ENCODE peak calls at places on chromosomes 5 and 9, in seven cellular contexts. E is CD4-positive, CD25-positive, alpha-beta regulatory T cell; N is GM23248; J is left ventricle myocardium inferior; O is HCT116; Z is OCI-LY7; W is tibial artery. D is an unnamed sample.
A peak's percentile ranks its signal among the peaks of the same experiment; 100 is the strongest.

GRCh38 chr5:124847907-124848306 is 101.5 kb upstream of the ZNF608 start:
- DNase-seq in E (no peak), N (no peak), J (no peak), O (no peak), Z (no peak), W (no peak), D (no peak)

GRCh38 chr5:170310187-170310586 is 12.6 kb upstream of the LCP2 start:
- DNase-seq in E (no peak), N (no peak), J (no peak), O (no peak), Z (no peak), W (no peak), D (no peak)

GRCh38 chr9:89281106-89281505 is 29.9 kb upstream of the CKS2 start:
- DNase-seq in E (no peak), N (peak; percentile 50), J (no peak), O (no peak), Z (no peak), W (no peak), D (no peak)

GRCh38 chr5:73233461-73234151 is 60.6 kb downstream of the TMEM174 start:
- DNase-seq in E (no peak), N (no peak), J (peak; percentile 14), O (no peak), Z (no peak), W (no peak), D (peak; percentile 21)

GRCh38 chr5:54289769-54290168 is 20.6 kb downstream of the ARL15 start:
- DNase-seq in E (no peak), N (no peak), J (no peak), O (no peak), Z (peak; percentile 56), W (no peak), D (no peak)

GRCh38 chr5:170570492-170570891 is 66.7 kb downstream of the KCNIP1 start:
- DNase-seq in E (no peak), N (no peak), J (no peak), O (no peak), Z (no peak), W (no peak), D (no peak)

GRCh38 chr5:156201793-156202388 is 125.1 kb upstream of the SGCD start:
- DNase-seq in E (no peak), N (peak; percentile 80), J (no peak), O (no peak), Z (no peak), W (peak; percentile 23), D (no peak)

GRCh38 chr9:98569070-98569469 is 139.7 kb downstream of the GABBR2 start:
- DNase-seq in E (no peak), N (no peak), J (no peak), O (no peak), Z (no peak), W (no peak), D (no peak)

GRCh38 chr9:111992523-111992922 is 95.9 kb downstream of the UGCG start:
- DNase-seq in E (peak; percentile 34), N (peak; percentile 79), J (no peak), O (peak; percentile 61), Z (no peak), W (no peak), D (no peak)

GRCh38 chr9:137975936-137976565 is 98.5 kb downstream of the CACNA1B start:
- DNase-seq in E (no peak), N (no peak), J (no peak), O (no peak), Z (no peak), W (no peak), D (no peak)

GRCh38 chr5:98605010-98605425 is 168.4 kb upstream of the RGMB start:
- DNase-seq in E (no peak), N (peak; percentile 28), J (no peak), O (no peak), Z (no peak), W (no peak), D (no peak)

GRCh38 chr5:32785639-32786216 is 74.6 kb downstream of the NPR3 start:
- DNase-seq in E (no peak), N (no peak), J (no peak), O (peak; percentile 7), Z (no peak), W (no peak), D (no peak)

GRCh38 chr5:110088676-110089436 is 399.1 kb downstream of the MAN2A1 start:
- DNase-seq in E (no peak), N (no peak), J (no peak), O (no peak), Z (no peak), W (no peak), D (no peak)

GRCh38 chr9:14652729-14653377 is 40.4 kb downstream of the ZDHHC21 start:
- DNase-seq in E (no peak), N (peak; percentile 27), J (no peak), O (no peak), Z (peak; percentile 6), W (no peak), D (no peak)

GRCh38 chr5:172173771-172174170 is 14.3 kb downstream of the STK10 start:
- DNase-seq in E (peak; percentile 57), N (peak; percentile 60), J (no peak), O (no peak), Z (no peak), W (no peak), D (no peak)

GRCh38 chr5:73499756-73500155 is 1.5 kb downstream of the BTF3 start:
- DNase-seq in E (no peak), N (no peak), J (no peak), O (no peak), Z (no peak), W (no peak), D (no peak)

GRCh38 chr5:43193171-43193951 is 1.3 kb downstream of the NIM1K start:
- DNase-seq in E (peak; percentile 76), N (peak; percentile 99), J (no peak), O (peak; percentile 3), Z (peak; percentile 15), W (no peak), D (no peak)

GRCh38 chr9:134698587-134699342 is 57.2 kb downstream of the COL5A1 start:
- DNase-seq in E (peak; percentile 40), N (peak; percentile 50), J (peak; percentile 67), O (peak; percentile 39), Z (peak; percentile 60), W (no peak), D (peak; percentile 63)

DNA sequence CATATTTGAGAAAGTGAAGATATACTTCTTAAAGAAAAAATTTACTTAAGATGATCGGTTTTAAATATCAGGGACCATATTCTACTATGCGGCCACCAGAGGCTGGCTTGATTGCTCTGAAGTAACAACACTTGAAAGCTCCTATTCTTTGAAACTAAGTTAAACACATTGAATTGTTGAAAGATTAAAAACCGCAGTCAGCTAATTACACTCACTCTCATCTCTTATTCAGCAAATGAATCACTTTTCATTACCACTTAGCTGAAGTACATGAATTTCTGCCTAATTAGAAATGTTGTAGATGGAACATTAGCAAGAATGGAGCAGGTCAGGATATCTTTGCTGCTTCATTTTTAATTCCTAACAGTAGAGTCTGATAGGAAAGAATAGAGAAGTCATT is 42.3 kb downstream of the LSM11 start:
- DNase-seq in E (no peak), N (no peak), J (no peak), O (no peak), Z (no peak), W (no peak), D (no peak)
- H3K4me1 ChIP-seq in E (no peaks in the 10 kb centered on the region), N (no peaks in the 10 kb centered on the region), J (no peaks in the 10 kb centered on the region), O (no peaks in the 10 kb centered on the region), Z (no peaks in the 10 kb centered on the region), W (no peaks in the 10 kb centered on the region), D (no peaks in the 10 kb centered on the region)

DNA sequence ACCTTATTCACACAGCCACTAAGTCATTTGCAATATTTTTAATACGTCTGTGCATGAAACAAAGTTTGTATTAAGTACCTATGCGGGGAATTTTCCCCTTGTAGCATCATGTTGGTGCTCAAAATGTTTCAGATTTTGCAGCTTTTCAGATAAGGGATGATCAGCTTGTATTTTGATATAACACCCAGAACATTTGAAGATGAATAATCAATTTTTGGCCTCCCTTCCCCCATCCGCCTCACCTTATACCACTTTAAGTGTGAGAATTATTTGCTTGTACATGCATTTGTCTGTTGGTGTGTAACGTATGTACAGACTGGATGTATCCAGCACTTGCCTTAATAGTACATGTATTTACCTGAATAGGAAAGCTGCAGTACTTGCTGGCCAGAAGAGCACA is 1.7 kb downstream of the JAK2 start:
- DNase-seq in E (no peak), N (no peak), J (no peak), O (no peak), Z (peak; percentile 5), W (no peak), D (no peak)
- H3K4me1 ChIP-seq in E (peaks cover 43% of the 10 kb centered on the region), N (peaks cover 28% of the 10 kb centered on the region), J (peaks cover 67% of the 10 kb centered on the region), O (peaks cover 9% of the 10 kb centered on the region), Z (peaks cover 31% of the 10 kb centered on the region), W (peaks cover 20% of the 10 kb centered on the region), D (peaks cover 46% of the 10 kb centered on the region)

DNA sequence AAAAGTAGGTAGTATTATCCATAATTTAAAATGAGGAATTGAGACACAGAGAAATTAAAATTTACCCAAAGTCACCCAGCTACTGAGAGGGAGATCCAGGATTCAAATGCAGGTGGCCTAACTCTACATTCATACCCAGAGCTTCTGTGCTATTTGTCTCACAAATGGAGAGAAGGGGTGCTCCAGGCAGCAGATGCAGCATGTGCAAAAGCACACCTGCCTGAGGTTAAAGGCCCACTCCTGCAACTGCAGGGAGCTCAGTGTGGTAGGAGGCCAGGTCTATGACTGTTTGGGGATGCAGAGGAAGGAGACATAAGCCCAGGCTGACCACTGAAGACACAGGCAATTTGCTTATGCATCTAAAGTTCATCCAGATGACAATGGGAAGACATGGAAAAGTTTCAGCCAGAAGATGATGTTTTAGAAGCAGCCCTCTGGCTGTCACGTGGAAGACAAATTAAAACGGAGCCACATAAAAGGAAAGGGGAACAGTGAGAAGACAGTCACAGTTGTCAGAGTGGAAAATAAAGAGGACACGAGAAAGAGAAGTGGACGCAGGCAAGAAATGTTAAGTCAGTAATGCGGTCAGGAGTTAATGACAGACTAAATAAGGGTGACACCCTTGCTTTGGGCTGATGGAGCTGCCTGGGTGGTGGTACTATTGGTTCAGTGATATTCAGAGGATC is 214.7 kb downstream of the EBF1 start:
- DNase-seq in E (no peak), N (no peak), J (no peak), O (no peak), Z (peak; percentile 72), W (no peak), D (no peak)
- H3K4me1 ChIP-seq in E (no peaks in the 10 kb centered on the region), N (peaks cover 14% of the 10 kb centered on the region), J (peaks cover 34% of the 10 kb centered on the region), O (no peaks in the 10 kb centered on the region), Z (peaks cover 63% of the 10 kb centered on the region), W (peaks cover 18% of the 10 kb centered on the region), D (peaks cover 7% of the 10 kb centered on the region)

GRCh38 chr5:68240771-68241170 is 25.2 kb downstream of the PIK3R1 start:
- DNase-seq in E (no peak), N (peak; percentile 32), J (no peak), O (no peak), Z (no peak), W (no peak), D (no peak)

GRCh38 chr5:68243251-68243650 is 27.7 kb downstream of the PIK3R1 start:
- DNase-seq in E (no peak), N (no peak), J (no peak), O (no peak), Z (no peak), W (no peak), D (no peak)

GRCh38 chr5:68240196-68240595 is 24.6 kb downstream of the PIK3R1 start:
- DNase-seq in E (no peak), N (no peak), J (no peak), O (no peak), Z (peak; percentile 31), W (no peak), D (no peak)

GRCh38 chr5:68243681-68244080 is 28.1 kb downstream of the PIK3R1 start:
- DNase-seq in E (peak; percentile 58), N (no peak), J (no peak), O (no peak), Z (no peak), W (no peak), D (no peak)

GRCh38 chr5:68242743-68243142 is 27.2 kb downstream of the PIK3R1 start:
- DNase-seq in E (no peak), N (no peak), J (no peak), O (no peak), Z (no peak), W (no peak), D (no peak)
- H3K4me1 ChIP-seq in E (peaks cover 61% of the 10 kb centered on the region), N (peaks cover 50% of the 10 kb centered on the region), J (peaks cover 100% of the 10 kb centered on the region), O (no peaks in the 10 kb centered on the region), Z (peaks cover 12% of the 10 kb centered on the region), W (peaks cover 59% of the 10 kb centered on the region), D (peaks cover 54% of the 10 kb centered on the region)

GRCh38 chr9:92968081-92968480 is 20.8 kb downstream of the FGD3 start:
- DNase-seq in E (peak; percentile 59), N (no peak), J (no peak), O (no peak), Z (no peak), W (no peak), D (no peak)
- H3K4me1 ChIP-seq in E (peaks cover 96% of the 10 kb centered on the region), N (no peaks in the 10 kb centered on the region), J (peaks cover 18% of the 10 kb centered on the region), O (no peaks in the 10 kb centered on the region), Z (peaks cover 44% of the 10 kb centered on the region), W (no peaks in the 10 kb centered on the region), D (no peaks in the 10 kb centered on the region)